ENCODE peak calls at places on chromosome 19, in four cellular contexts. X is SK-N-SH, T is HepG2, O is K562. S is an unnamed sample.

GRCh38 chr19:56942749-56943148 is 102.2 kb upstream of the PEG3 start:
- DNase-seq in O (peak; percentile 15), T (no peak), X (peak; percentile 55), S (no peak)

GRCh38 chr19:9362905-9363304 is at the start of gene ZNF177:
- DNase-seq in O (peak; percentile 22), T (no peak), X (peak; percentile 79), S (peak; percentile 17)

GRCh38 chr19:38524369-38524768 is 90.9 kb downstream of the RYR1 start:
- DNase-seq in O (no peak), T (no peak), X (no peak), S (no peak)

GRCh38 chr19:46603195-46603637 is 2.1 kb downstream of the CALM3 start:
- DNase-seq in T (peak; percentile 85), O (peak; percentile 57), X (peak; percentile 40), S (no peak)

GRCh38 chr19:2049741-2050348 is 1.2 kb downstream of the MKNK2 start:
- DNase-seq in O (peak; percentile 53), T (peak; percentile 75), X (peak; percentile 71), S (no peak)

GRCh38 chr19:1211494-1212234 is 6.1 kb downstream of the STK11 start:
- DNase-seq in O (peak; percentile 56), X (no peak), T (no peak), S (peak; percentile 68)

GRCh38 chr19:48094843-48095203 is 15.8 kb downstream of the PLA2G4C start:
- DNase-seq in O (no peak), X (no peak), T (no peak), S (no peak)

GRCh38 chr19:4365341-4365740 is 22.0 kb downstream of the MPND start:
- DNase-seq in O (no peak), T (no peak), X (no peak), S (no peak)

GRCh38 chr19:45250216-45250831 is 747 bp upstream of the MARK4 start:
- DNase-seq in O (no peak), T (no peak), X (peak; percentile 66), S (no peak)

GRCh38 chr19:9673912-9674668 is 810 bp downstream of the ZNF562 start:
- DNase-seq in T (peak; percentile 15), X (no peak), O (no peak), S (no peak)

GRCh38 chr19:55535173-55535572 is 1.8 kb downstream of the SBK2 start:
- DNase-seq in X (no peak), O (peak; percentile 12), T (no peak), S (no peak)

GRCh38 chr19:46880440-46880839 is 19.6 kb downstream of the ARHGAP35 start:
- DNase-seq in T (no peak), O (no peak), X (no peak), S (no peak)

GRCh38 chr19:12137541-12137940 is 2.6 kb downstream of the ZNF20 start:
- DNase-seq in X (no peak), O (peak; percentile 13), T (peak; percentile 67), S (peak; percentile 15)

GRCh38 chr19:13172335-13173128 is 22.3 kb downstream of the IER2 start:
- DNase-seq in O (peak; percentile 58), X (peak; percentile 74), T (no peak), S (no peak)

GRCh38 chr19:6084821-6085220 is 25.5 kb downstream of the RFX2 start:
- DNase-seq in T (no peak), X (no peak), O (no peak), S (no peak)

GRCh38 chr19:11381535-11382369 is 2.4 kb downstream of the EPOR start:
- DNase-seq in O (no peak), X (peak; percentile 82), T (no peak), S (peak; percentile 89)

GRCh38 chr19:996051-996838 is 4.0 kb upstream of the GRIN3B start:
- DNase-seq in T (no peak), O (peak; percentile 74), X (peak; percentile 83), S (peak; percentile 67)

GRCh38 chr19:4369888-4370260 is 26.5 kb downstream of the MPND start:
- DNase-seq in O (no peak), X (no peak), T (no peak), S (peak; percentile 63)

GRCh38 chr19:22784051-22784450 is at the start of gene ZNF99:
- DNase-seq in T (no peak), O (no peak), X (no peak), S (no peak)

GRCh38 chr19:15562145-15562544 is 52.9 kb upstream of the CYP4F8 start:
- DNase-seq in T (no peak), O (no peak), X (no peak), S (no peak)

GRCh38 chr19:39409886-39410619 is 2.4 kb upstream of the PLEKHG2 start:
- DNase-seq in X (peak; percentile 73), O (peak; percentile 43), T (peak; percentile 25), S (peak; percentile 49)

GRCh38 chr19:48043675-48044258 is at the start of gene CABP5:
- DNase-seq in O (no peak), T (no peak), X (no peak), S (no peak)

GRCh38 chr19:55165952-55166529 is 372 bp downstream of the DNAAF3 start:
- DNase-seq in O (peak; percentile 47), T (peak; percentile 85), X (peak; percentile 80), S (peak; percentile 93)

GRCh38 chr19:5891938-5892771 is 11.4 kb downstream of the NDUFA11 start:
- DNase-seq in T (no peak), O (peak; percentile 65), X (peak; percentile 83), S (peak; percentile 53)

GRCh38 chr19:56295531-56296455 is 18.8 kb downstream of the ZSCAN5A start:
- DNase-seq in T (no peak), X (no peak), O (no peak), S (no peak)

GRCh38 chr19:46990998-46991676 is 28.5 kb upstream of the NPAS1 start:
- DNase-seq in T (peak; percentile 64), O (peak; percentile 77), X (peak; percentile 85), S (peak; percentile 90)

GRCh38 chr19:14371321-14371821 is 9.9 kb upstream of the ADGRE5 start:
- DNase-seq in O (no peak), T (no peak), X (no peak), S (no peak)

GRCh38 chr19:46481947-46482346 is 10.6 kb upstream of the PNMA8A start:
- DNase-seq in O (no peak), T (no peak), X (no peak), S (no peak)

GRCh38 chr19:6693681-6694080 is 23.7 kb upstream of the TNFSF14 start:
- DNase-seq in T (peak; percentile 36), O (peak; percentile 74), X (no peak), S (no peak)

GRCh38 chr19:19269952-19270694 is 3.0 kb downstream of the TM6SF2 start:
- DNase-seq in O (peak; percentile 92), X (peak; percentile 47), T (no peak), S (peak; percentile 63)
- TF ChIP-seq FOXJ3 in O (no peak), X (no peak), T (no peak), S (no peak)

GRCh38 chr19:33062902-33063301 is 1.8 kb downstream of the RHPN2 start:
- DNase-seq in X (no peak), O (no peak), T (no peak), S (no peak)

GRCh38 chr19:33066543-33066942 is 1.9 kb upstream of the RHPN2 start:
- DNase-seq in T (no peak), O (no peak), X (no peak), S (no peak)

GRCh38 chr19:33063356-33064116 is 1.2 kb downstream of the RHPN2 start:
- DNase-seq in T (no peak), O (no peak), X (peak; percentile 57), S (peak; percentile 24)

GRCh38 chr19:33064117-33064777 is 441 bp downstream of the RHPN2 start:
- DNase-seq in X (peak; percentile 84), T (no peak), O (peak; percentile 74), S (peak; percentile 78)

GRCh38 chr19:33064778-33065550 is at the start of gene RHPN2:
- DNase-seq in X (peak; percentile 96), O (peak; percentile 96), T (peak; percentile 43), S (peak; percentile 72)
- TF ChIP-seq FOXJ3 in X (no peak), O (no peak), T (no peak), S (no peak)

GRCh38 chr19:41999071-41999877 is 5.2 kb upstream of the ATP1A3 start:
- DNase-seq in O (no peak), T (no peak), X (peak; percentile 10), S (peak; percentile 67)

GRCh38 chr19:41999878-42000208 is 5.8 kb upstream of the ATP1A3 start:
- DNase-seq in T (no peak), X (peak; percentile 26), O (no peak), S (no peak)

GRCh38 chr19:41997121-41997850 is 3.3 kb upstream of the ATP1A3 start:
- DNase-seq in X (peak; percentile 62), T (no peak), O (peak; percentile 79), S (peak; percentile 81)

GRCh38 chr19:41997851-41998229 is 3.8 kb upstream of the ATP1A3 start:
- DNase-seq in T (no peak), O (no peak), X (peak; percentile 87), S (peak; percentile 41)

DNA sequence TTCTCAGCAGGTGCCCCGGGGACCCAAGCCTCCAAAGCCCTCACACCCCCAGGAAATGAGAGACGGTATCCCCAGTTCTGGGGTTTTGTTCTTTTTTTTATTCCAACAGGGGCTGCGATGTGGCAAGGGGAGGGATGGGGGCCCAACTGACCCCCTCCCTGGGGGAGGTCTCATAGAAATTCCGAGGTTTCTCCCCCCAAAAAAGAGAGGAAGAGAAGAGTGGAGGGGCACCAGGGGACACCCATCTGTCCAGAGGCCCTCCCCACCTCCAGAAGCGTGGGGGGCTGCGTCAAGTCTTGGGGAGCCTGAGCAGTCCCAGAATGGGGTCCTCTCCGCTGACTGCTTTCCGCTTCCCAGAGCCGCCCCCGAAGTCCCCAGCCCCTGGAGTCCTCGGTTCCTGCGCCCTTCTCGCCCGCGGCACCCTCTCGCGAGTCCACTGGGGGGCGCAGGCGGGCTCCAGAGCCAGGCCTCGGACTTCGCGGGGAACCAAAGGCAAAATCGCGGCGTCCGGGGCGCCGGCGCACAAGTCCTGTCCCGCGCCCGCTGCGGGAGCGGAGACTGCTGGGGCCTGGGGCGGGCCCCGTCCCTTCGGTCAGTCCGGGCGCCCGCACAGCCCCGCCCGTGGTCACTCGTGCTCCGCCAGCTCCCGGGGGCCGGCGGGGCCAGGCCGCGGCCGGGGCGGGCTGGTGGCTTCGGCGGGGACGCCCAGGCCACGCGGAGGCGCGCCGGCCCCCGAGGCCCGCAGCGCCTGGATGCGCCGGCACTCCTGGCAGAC is 4.4 kb upstream of the ATP1A3 start:
- DNase-seq in T (peak; percentile 17), X (peak; percentile 89), O (peak; percentile 77), S (peak; percentile 80)
- TF ChIP-seq FOXJ3 in T (no peak), X (no peak), O (no peak), S (no peak)

GRCh38 chr19:49490287-49491029 is 3.0 kb downstream of the RPL13A start:
- DNase-seq in O (peak; percentile 35), T (no peak), X (no peak), S (no peak)

GRCh38 chr19:49488863-49489537 is 1.6 kb downstream of the RPL13A start:
- DNase-seq in O (no peak), X (no peak), T (no peak), S (no peak)

GRCh38 chr19:49491030-49491803 is 3.8 kb downstream of the RPL13A start:
- DNase-seq in X (no peak), T (no peak), O (no peak), S (no peak)

GRCh38 chr19:49488046-49488862 is 846 bp downstream of the RPL13A start:
- DNase-seq in O (no peak), T (no peak), X (no peak), S (no peak)

DNA sequence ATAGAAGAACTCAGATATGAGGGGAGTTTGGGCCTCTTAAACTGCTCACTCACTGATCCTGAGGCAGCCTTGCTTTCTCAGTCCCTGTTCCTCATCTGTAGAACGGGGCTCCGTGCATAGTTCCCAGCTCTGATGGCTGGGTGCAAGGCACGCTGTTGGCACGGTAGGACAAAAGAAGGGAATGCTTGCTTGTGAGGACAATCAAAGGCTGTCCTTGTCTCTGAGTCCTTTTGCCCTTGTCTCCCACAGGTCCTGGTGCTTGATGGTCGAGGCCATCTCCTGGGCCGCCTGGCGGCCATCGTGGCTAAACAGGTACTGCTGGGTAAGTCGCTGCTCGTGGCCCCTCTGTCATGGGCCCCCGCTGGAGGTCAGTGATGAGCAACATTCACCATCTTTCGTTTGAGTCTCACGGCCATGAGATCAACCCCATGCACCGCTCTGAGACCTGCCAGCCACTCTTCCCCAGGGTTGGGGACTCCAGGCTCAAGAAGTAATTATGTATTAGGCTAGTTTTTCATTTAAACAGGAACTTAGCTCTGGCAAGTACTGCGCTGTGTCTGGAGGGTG is 2.3 kb downstream of the RPL13A start:
- DNase-seq in T (peak; percentile 75), O (peak; percentile 44), X (no peak), S (no peak)
- TF ChIP-seq FOXJ3 in T (no peak), O (no peak), X (no peak), S (no peak)